ENCODE peak calls at places on chromosomes 11 and 22, in five cellular contexts. S, D, Z, J and I are unnamed samples.

GRCh38 chr22:30783021-30783420 is 88.3 kb downstream of the OSBP2 start:
- DNase-seq in D (no peak), S (no peak), J (no peak), Z (no peak), I (peak)

GRCh38 chr11:117931331-117931950 is 2.2 kb upstream of the TMPRSS13 start:
- DNase-seq in J (no peak), D (no peak), S (no peak), Z (no peak), I (peak)

GRCh38 chr22:46052331-46052771 is 75.4 kb upstream of the WNT7B start:
- DNase-seq in Z (no peak), D (peak), S (peak), J (no peak), I (peak)

GRCh38 chr22:43945632-43946390 is 9.4 kb upstream of the SAMM50 start:
- DNase-seq in Z (peak), S (peak), D (peak), J (no peak), I (no peak)

GRCh38 chr11:120354068-120354467 is 17.9 kb downstream of the ARHGEF12 start:
- DNase-seq in S (no peak), Z (peak), D (peak), J (no peak), I (no peak)

GRCh38 chr11:79437274-79437980 is 3.4 kb downstream of the TENM4 start:
- DNase-seq in Z (peak), S (peak), D (peak), J (peak), I (peak)

GRCh38 chr22:17580461-17581031 is 17.2 kb downstream of the SLC25A18 start:
- DNase-seq in D (peak), S (peak), J (peak), Z (no peak), I (peak)

GRCh38 chr11:57515332-57516060 is at the start of gene SLC43A1:
- DNase-seq in J (no peak), S (peak), D (peak), Z (peak), I (peak)

GRCh38 chr22:24059121-24059520 is 48.0 kb downstream of the CABIN1 start:
- DNase-seq in Z (peak), D (peak), J (no peak), S (no peak), I (no peak)

GRCh38 chr11:9169595-9170295 is 78.3 kb upstream of the SCUBE2 start:
- DNase-seq in Z (peak), D (no peak), J (no peak), S (no peak), I (no peak)

GRCh38 chr22:33515733-33516297 is 404.5 kb downstream of the LARGE1 start:
- DNase-seq in J (no peak), Z (no peak), D (no peak), S (no peak), I (no peak)

GRCh38 chr11:111514216-111515031 is at the start of gene HOATZ:
- DNase-seq in J (peak), D (peak), Z (no peak), S (peak), I (no peak)

GRCh38 chr11:118892515-118892914 is 8.8 kb downstream of the CXCR5 start:
- DNase-seq in Z (no peak), S (no peak), J (no peak), D (no peak), I (peak)

GRCh38 chr11:27004103-27004502 is 10.2 kb downstream of the FIBIN start:
- DNase-seq in Z (no peak), S (no peak), D (no peak), J (no peak), I (no peak)

GRCh38 chr11:114260077-114260476 is 36.1 kb upstream of the NNMT start:
- DNase-seq in D (no peak), Z (no peak), J (no peak), S (no peak), I (no peak)

GRCh38 chr22:19760652-19761002 is at the start of gene TBX1:
- DNase-seq in J (no peak), Z (no peak), D (no peak), S (no peak), I (no peak)

GRCh38 chr11:121153472-121153871 is 52.4 kb downstream of the TECTA start:
- DNase-seq in Z (no peak), D (no peak), S (peak), J (no peak), I (no peak)

GRCh38 chr11:58650496-58650895 is 28.0 kb downstream of the CNTF start:
- DNase-seq in S (no peak), Z (peak), D (no peak), J (no peak), I (no peak)

GRCh38 chr22:42581762-42582716 is 28.3 kb downstream of the SERHL2 start:
- DNase-seq in D (peak), J (peak), S (peak), Z (peak), I (peak)

DNA sequence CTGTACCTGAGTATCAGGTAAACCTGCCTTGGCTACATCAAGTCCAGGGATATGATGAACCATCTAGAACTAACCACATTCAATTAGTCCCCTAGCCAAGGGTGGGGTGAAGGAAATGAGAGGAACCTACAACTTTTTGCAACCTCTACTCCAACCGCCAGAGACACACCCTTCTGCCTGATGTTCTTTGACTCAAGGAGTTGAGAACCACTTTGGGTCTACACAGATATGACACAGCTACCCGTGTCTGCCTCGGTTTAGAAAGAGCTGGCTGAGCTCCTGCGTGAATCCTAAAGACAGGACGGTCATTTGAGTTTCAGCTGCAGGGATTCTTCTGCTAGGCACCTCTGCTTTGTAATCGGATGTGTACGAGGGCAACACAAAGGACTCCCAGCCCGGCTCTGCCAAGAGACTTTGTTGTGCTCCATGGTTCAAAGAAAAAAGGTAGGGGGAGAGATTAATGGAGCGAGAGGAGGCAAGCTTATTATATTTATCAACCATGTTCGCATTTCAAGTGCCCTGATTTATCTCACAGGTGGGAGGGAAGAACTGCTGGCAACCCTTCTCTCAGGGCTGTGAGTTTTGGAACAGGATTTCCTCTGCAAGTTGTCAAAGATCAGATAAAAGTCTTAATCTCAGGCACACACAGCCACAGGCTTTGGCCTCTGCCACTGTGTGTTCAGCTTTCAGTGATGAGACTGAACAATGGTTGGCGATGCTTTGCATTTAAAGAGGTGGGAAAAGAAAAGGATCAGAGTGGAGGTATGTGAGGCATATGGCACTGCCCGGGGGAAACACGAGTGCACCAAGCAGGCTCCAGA is 35.1 kb downstream of the FLI1 start:
- DNase-seq in Z (no peak), S (no peak), J (no peak), D (no peak), I (no peak)
- H3K9ac ChIP-seq in Z (no peak), S (no peak), J (no peak), D (no peak), I (no peak)

DNA sequence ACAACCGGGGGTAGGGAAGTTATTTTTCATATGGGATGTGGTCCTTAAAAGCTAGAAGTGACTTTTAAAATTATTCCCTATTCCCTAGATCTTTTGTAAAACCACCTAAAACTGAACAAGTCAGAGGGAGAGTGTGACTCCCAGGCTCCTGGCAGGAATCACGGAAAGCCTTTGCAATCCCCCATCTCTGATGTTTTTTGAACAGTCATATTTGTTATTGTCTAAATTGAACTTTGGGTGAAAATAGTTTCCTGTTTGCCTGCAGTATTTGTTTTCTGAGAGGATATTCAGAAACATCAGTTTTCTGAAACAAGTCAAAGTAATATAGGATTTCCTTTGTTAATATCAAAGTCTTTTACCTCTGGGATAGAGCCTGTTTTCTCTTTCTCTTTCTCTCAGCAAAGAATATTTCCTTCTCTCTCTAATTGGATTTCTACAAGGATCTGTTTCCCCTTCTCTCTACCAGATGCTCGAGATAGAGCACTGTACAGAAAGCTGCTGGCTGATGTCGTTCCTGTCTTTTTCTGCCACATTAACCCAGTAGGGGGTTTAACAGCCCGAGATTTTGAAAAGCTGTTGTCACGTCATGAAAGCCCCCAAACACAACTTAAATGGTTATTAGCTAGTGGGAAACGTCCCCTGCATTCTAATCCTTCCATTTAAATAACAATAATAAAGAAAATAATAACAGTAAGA is 132.2 kb upstream of the PITPNB start:
- DNase-seq in Z (no peak), J (no peak), D (no peak), S (no peak), I (no peak)
- H3K9ac ChIP-seq in Z (no peak), J (no peak), D (no peak), S (no peak), I (no peak)

GRCh38 chr11:59660621-59661020 is 8.2 kb downstream of the PATL1 start:
- DNase-seq in D (no peak), Z (no peak), J (no peak), S (no peak), I (no peak)
- H3K9ac ChIP-seq in D (no peak), Z (no peak), J (no peak), S (no peak), I (no peak)

DNA sequence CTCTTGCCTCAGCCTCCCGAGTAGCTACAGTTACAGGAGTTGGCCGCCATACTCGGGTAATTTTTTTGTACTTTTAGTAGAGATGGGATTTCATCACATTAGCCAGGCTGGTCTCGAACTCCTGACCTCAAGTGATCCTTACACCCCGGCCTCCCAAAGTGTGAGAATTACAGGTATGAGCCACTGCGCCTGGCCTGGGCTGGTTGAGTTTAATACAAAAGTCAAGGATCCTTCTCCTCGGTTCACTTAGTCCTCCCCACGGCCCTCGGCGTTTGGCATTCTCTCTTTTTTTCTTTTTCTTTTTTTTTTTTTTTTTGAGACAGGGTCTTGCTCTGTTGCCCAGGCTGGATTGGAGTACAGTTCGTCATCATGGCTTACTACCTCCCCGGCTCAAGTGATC is 33.0 kb downstream of the MCHR1 start:
- DNase-seq in J (no peak), S (no peak), D (no peak), Z (no peak), I (no peak)
- H3K9ac ChIP-seq in J (no peak), S (no peak), D (no peak), Z (no peak), I (no peak)

DNA sequence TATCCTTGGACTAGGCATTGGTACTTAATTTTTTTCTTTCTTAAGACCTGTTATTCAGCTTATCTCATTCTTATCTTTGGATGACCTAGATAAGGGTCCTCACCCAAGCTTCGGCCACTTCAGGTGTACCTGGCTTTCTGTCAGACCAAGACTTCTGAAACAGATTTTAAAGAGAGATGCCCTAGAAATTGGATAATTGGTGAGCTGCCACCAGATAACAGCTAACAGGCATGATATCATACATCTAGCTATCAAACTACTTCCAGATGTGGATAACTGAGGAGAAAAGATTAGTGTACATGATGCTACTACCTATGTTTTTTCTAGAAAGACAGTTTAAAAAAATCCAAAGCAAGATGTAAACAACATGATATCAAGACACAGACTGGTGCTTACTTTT is 52.9 kb downstream of the FZD4 start:
- DNase-seq in D (no peak), Z (no peak), S (no peak), J (no peak), I (no peak)
- H3K9ac ChIP-seq in D (no peak), Z (no peak), S (no peak), J (no peak), I (no peak)

GRCh38 chr11:73314121-73314948 is 6.3 kb downstream of the ARHGEF17 start:
- DNase-seq in D (peak), S (peak), J (peak), Z (peak), I (peak)
- H3K9ac ChIP-seq in D (peak), S (no peak), J (no peak), Z (peak), I (peak)

GRCh38 chr11:12674936-12675696 is 895 bp downstream of the TEAD1 start:
- DNase-seq in Z (no peak), S (peak), D (no peak), J (no peak), I (peak)
- H3K9ac ChIP-seq in Z (peak), S (peak), D (peak), J (peak), I (peak)

DNA sequence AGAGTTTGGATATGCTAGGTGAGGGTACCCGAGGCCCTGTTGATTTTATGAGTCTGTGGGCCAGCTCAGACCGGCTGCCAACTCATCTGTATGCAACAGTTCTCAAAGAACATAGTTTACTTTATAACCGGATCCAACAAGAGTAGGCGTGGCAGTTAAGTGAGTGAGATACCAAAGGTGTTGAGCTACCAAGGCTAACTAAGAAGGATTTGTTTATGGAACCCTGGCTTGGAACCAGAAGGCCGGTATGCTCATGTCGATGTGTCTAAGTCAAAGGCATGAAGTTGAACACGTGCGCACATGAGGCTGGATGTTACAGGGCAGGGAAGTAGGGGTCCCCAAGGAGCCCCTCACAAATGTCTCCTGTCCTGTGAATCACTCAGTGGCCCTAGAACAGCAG is at the start of gene KCNJ1:
- DNase-seq in Z (no peak), J (no peak), S (no peak), D (no peak), I (no peak)
- H3K9ac ChIP-seq in Z (no peak), J (no peak), S (no peak), D (no peak), I (peak)

DNA sequence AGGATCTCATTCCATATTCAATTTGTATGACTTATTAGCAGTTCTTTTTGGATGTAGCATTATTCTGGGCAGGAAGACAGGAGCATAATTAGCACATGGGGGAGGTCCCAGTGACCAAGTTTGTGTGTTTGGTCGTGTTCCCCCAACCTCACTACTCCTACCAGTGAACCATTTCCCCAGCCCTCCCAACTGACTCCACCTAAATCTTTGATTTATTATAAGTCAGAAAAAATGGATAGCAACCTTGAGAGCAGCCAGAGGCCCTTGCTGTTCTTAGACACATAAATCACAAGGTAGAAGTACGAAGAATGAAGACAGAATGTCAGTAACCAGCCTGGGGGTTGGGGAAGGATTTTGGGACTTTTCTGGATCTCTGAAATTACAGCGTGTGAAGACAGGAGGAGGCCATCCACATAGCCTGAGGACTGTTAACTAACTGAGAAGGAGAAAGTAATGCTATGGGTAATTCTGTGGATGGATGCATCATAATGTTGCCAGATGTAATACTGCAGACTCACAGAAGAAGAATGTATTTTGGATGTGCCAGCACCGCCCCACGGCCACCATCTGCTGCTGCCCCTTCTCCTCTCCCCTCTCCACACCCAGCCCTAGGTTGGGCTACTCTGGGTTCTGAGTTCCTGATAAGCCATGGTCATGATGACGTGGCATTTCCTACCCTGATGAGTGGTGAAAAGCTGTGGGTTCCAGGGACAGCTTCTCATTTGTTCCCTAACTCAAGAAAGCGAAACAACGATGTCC is 124.3 kb upstream of the TTC12 start:
- DNase-seq in D (peak), S (no peak), Z (no peak), J (no peak), I (no peak)
- H3K9ac ChIP-seq in D (no peak), S (no peak), Z (no peak), J (no peak), I (no peak)